ENCODE peak calls at places on chromosomes 6 and 20, in four cellular contexts. One of them, this sample, is unnamed.

GRCh38 chr6:155213611-155214372 is 50.0 kb upstream of the CLDN20 start:
- DNase-seq in pancreas: no peak
- DNase-seq in uterus: no peak
- DNase-seq in A673: no peak
- DNase-seq in this sample: no peak

GRCh38 chr6:46011241-46012085 is 4.2 kb downstream of the CLIC5 start:
- DNase-seq in pancreas: no peak
- DNase-seq in uterus: no peak
- DNase-seq in A673: no peak
- DNase-seq in this sample: no peak

GRCh38 chr20:61753196-61753942 is 312.3 kb downstream of the TAF4 start:
- DNase-seq in pancreas: no peak
- DNase-seq in uterus: no peak
- DNase-seq in A673: peak; percentile 71
- DNase-seq in this sample: peak; percentile 35

GRCh38 chr20:24670341-24670821 is 201.0 kb downstream of the SYNDIG1 start:
- DNase-seq in pancreas: no peak
- DNase-seq in uterus: no peak
- DNase-seq in A673: no peak
- DNase-seq in this sample: no peak

GRCh38 chr6:154582696-154583095 is 72.2 kb upstream of the CNKSR3 start:
- DNase-seq in pancreas: no peak
- DNase-seq in uterus: no peak
- DNase-seq in A673: no peak
- DNase-seq in this sample: no peak

GRCh38 chr6:3549314-3549940 is 92.6 kb upstream of the SLC22A23 start:
- DNase-seq in pancreas: no peak
- DNase-seq in uterus: no peak
- DNase-seq in A673: no peak
- DNase-seq in this sample: no peak

GRCh38 chr6:3208096-3208774 is 19.2 kb downstream of the TUBB2B start:
- DNase-seq in pancreas: no peak
- DNase-seq in uterus: no peak
- DNase-seq in A673: no peak
- DNase-seq in this sample: peak; percentile 39

GRCh38 chr6:117919775-117920492 is 12.9 kb downstream of the SLC35F1 start:
- DNase-seq in pancreas: peak; percentile 41
- DNase-seq in uterus: peak; percentile 28
- DNase-seq in A673: peak; percentile 39
- DNase-seq in this sample: no peak

GRCh38 chr6:169234634-169235033 is 19.0 kb downstream of the THBS2 start:
- DNase-seq in pancreas: no peak
- DNase-seq in uterus: no peak
- DNase-seq in A673: no peak
- DNase-seq in this sample: no peak

GRCh38 chr6:16681260-16681873 is 79.9 kb downstream of the ATXN1 start:
- DNase-seq in pancreas: no peak
- DNase-seq in uterus: no peak
- DNase-seq in A673: no peak
- DNase-seq in this sample: no peak

GRCh38 chr20:13325796-13326340 is 104.8 kb downstream of the ISM1 start:
- DNase-seq in pancreas: no peak
- DNase-seq in uterus: no peak
- DNase-seq in A673: no peak
- DNase-seq in this sample: no peak

GRCh38 chr6:104789770-104790190 is 69.9 kb downstream of the HACE1 start:
- DNase-seq in pancreas: no peak
- DNase-seq in uterus: no peak
- DNase-seq in A673: peak; percentile 52
- DNase-seq in this sample: peak; percentile 42

GRCh38 chr6:4732691-4733315 is 43.4 kb upstream of the CDYL start:
- DNase-seq in pancreas: no peak
- DNase-seq in uterus: peak; percentile 72
- DNase-seq in A673: peak; percentile 71
- DNase-seq in this sample: peak; percentile 79

GRCh38 chr6:20202070-20202658 is 10.1 kb downstream of the MBOAT1 start:
- DNase-seq in pancreas: no peak
- DNase-seq in uterus: no peak
- DNase-seq in A673: no peak
- DNase-seq in this sample: no peak

GRCh38 chr6:157017861-157018260 is 240.7 kb downstream of the ARID1B start:
- DNase-seq in pancreas: no peak
- DNase-seq in uterus: no peak
- DNase-seq in A673: no peak
- DNase-seq in this sample: no peak

GRCh38 chr20:32539817-32540675 is 45.1 kb downstream of the NOL4L start:
- DNase-seq in pancreas: no peak
- DNase-seq in uterus: no peak
- DNase-seq in A673: no peak
- DNase-seq in this sample: no peak

GRCh38 chr6:16205377-16206144 is 32.8 kb upstream of the GMPR start:
- DNase-seq in pancreas: no peak
- DNase-seq in uterus: no peak
- DNase-seq in A673: peak; percentile 95
- DNase-seq in this sample: peak; percentile 94

GRCh38 chr6:24355422-24355821 is 2.4 kb downstream of the DCDC2 start:
- DNase-seq in pancreas: no peak
- DNase-seq in uterus: no peak
- DNase-seq in A673: peak; percentile 56
- DNase-seq in this sample: no peak

GRCh38 chr6:24357336-24358218 is at the start of gene DCDC2:
- DNase-seq in pancreas: peak; percentile 95
- DNase-seq in uterus: no peak
- DNase-seq in A673: peak; percentile 64
- DNase-seq in this sample: no peak

GRCh38 chr6:24356310-24357035 is 1.4 kb downstream of the DCDC2 start:
- DNase-seq in pancreas: no peak
- DNase-seq in uterus: no peak
- DNase-seq in A673: peak; percentile 83
- DNase-seq in this sample: no peak

GRCh38 chr6:24358219-24358821 is 461 bp upstream of the DCDC2 start:
- DNase-seq in pancreas: peak; percentile 18
- DNase-seq in uterus: no peak
- DNase-seq in A673: peak; percentile 66
- DNase-seq in this sample: no peak

GRCh38 chr6:24359640-24360454 is 2.0 kb upstream of the DCDC2 start:
- DNase-seq in pancreas: peak; percentile 84
- DNase-seq in uterus: peak; percentile 38
- DNase-seq in A673: peak; percentile 98
- DNase-seq in this sample: peak; percentile 84
- H3K4me3 ChIP-seq in pancreas: peak overlapping the region; percentile 47
- H3K4me3 ChIP-seq in uterus: peak overlapping the region; percentile 36
- H3K4me3 ChIP-seq in A673: peak overlapping the region; percentile 41
- H3K4me3 ChIP-seq in this sample: peak overlapping the region; percentile 50

GRCh38 chr6:149364558-149364957 is 35.5 kb upstream of the SUMO4 start:
- DNase-seq in pancreas: no peak
- DNase-seq in uterus: no peak
- DNase-seq in A673: no peak
- DNase-seq in this sample: no peak
- H3K27ac ChIP-seq in pancreas: no peak overlapping the region
- H3K27ac ChIP-seq in uterus: no peak overlapping the region
- H3K27ac ChIP-seq in A673: no peak overlapping the region
- H3K27ac ChIP-seq in this sample: no peak overlapping the region

GRCh38 chr6:13397359-13398080 is 69.2 kb upstream of the TBC1D7 start:
- DNase-seq in pancreas: no peak
- DNase-seq in uterus: no peak
- DNase-seq in A673: no peak
- DNase-seq in this sample: no peak
- H3K4me1 ChIP-seq in pancreas: no peaks in the 10 kb centered on the region
- H3K4me1 ChIP-seq in uterus: no peaks in the 10 kb centered on the region
- H3K4me1 ChIP-seq in A673: peaks cover 16% of the 10 kb centered on the region
- H3K4me1 ChIP-seq in this sample: no peaks in the 10 kb centered on the region

GRCh38 chr20:63572788-63573738 is 976 bp downstream of the HELZ2 start:
- DNase-seq in pancreas: no peak
- DNase-seq in uterus: no peak
- DNase-seq in A673: no peak
- DNase-seq in this sample: no peak

GRCh38 chr20:63574829-63575720 is 1.0 kb upstream of the HELZ2 start:
- DNase-seq in pancreas: no peak
- DNase-seq in uterus: no peak
- DNase-seq in A673: no peak
- DNase-seq in this sample: no peak

GRCh38 chr20:63573739-63574131 is 304 bp downstream of the HELZ2 start:
- DNase-seq in pancreas: no peak
- DNase-seq in uterus: no peak
- DNase-seq in A673: no peak
- DNase-seq in this sample: no peak

GRCh38 chr20:63576311-63576710 is 2.3 kb upstream of the HELZ2 start:
- DNase-seq in pancreas: no peak
- DNase-seq in uterus: no peak
- DNase-seq in A673: no peak
- DNase-seq in this sample: no peak

GRCh38 chr20:63574156-63574828 is at the start of gene HELZ2:
- DNase-seq in pancreas: peak; percentile 74
- DNase-seq in uterus: peak; percentile 79
- DNase-seq in A673: peak; percentile 84
- DNase-seq in this sample: peak; percentile 83
- H3K4me3 ChIP-seq in pancreas: peak within 1 kb of the TSS; percentile 73
- H3K4me3 ChIP-seq in uterus: peak within 1 kb of the TSS; percentile 85
- H3K4me3 ChIP-seq in A673: peak within 1 kb of the TSS; percentile 68
- H3K4me3 ChIP-seq in this sample: peak within 1 kb of the TSS; percentile 52

GRCh38 chr6:7264041-7264440 is 49.0 kb downstream of the SSR1 start:
- DNase-seq in pancreas: peak; percentile 13
- DNase-seq in uterus: no peak
- DNase-seq in A673: no peak
- DNase-seq in this sample: no peak
- H3K27ac ChIP-seq in pancreas: no peak overlapping the region
- H3K27ac ChIP-seq in uterus: no peak overlapping the region
- H3K27ac ChIP-seq in A673: no peak overlapping the region
- H3K27ac ChIP-seq in this sample: no peak overlapping the region